ENCODE peak calls at places on chromosomes 11 and 22, in six cellular contexts. W is GM23248; N is DMS53; A is NCI-H146; O is naive thymus-derived CD8-positive, alpha-beta T cell; X is NCI-H1417. M is an unnamed sample.

GRCh38 chr11:7651140-7651551 is 22.2 kb downstream of the CYB5R2 start:
- DNase-seq in W (peak; percentile 47), N (no peak), A (no peak), O (no peak), X (no peak), M (no peak)

GRCh38 chr11:110968348-110969062 is 256.3 kb upstream of the ARHGAP20 start:
- DNase-seq in W (peak; percentile 73), N (no peak), A (no peak), O (no peak), X (no peak), M (no peak)

GRCh38 chr11:121418625-121419114 is 33.4 kb upstream of the SORL1 start:
- DNase-seq in W (no peak), N (peak; percentile 40), A (no peak), O (peak; percentile 71), X (no peak), M (peak; percentile 41)

GRCh38 chr22:50016988-50017700 is 4.6 kb upstream of the IL17REL start:
- DNase-seq in W (no peak), N (no peak), A (no peak), O (no peak), X (no peak), M (no peak)

GRCh38 chr22:17167486-17167885 is 8.4 kb upstream of the HDHD5 start:
- DNase-seq in W (no peak), N (no peak), A (no peak), O (no peak), X (no peak), M (no peak)

GRCh38 chr22:28750471-28750881 is 8.6 kb downstream of the HSCB start:
- DNase-seq in W (peak; percentile 76), N (no peak), A (no peak), O (no peak), X (no peak), M (no peak)

GRCh38 chr11:93020248-93021088 is 51.0 kb downstream of the MTNR1B start:
- DNase-seq in W (peak; percentile 60), N (no peak), A (no peak), O (no peak), X (peak; percentile 68), M (no peak)

GRCh38 chr11:102367364-102367763 is 20.4 kb downstream of the BIRC2 start:
- DNase-seq in W (peak; percentile 40), N (peak; percentile 58), A (no peak), O (no peak), X (no peak), M (peak; percentile 31)

GRCh38 chr22:28299760-28300159 is 379.9 kb downstream of the TTC28 start:
- DNase-seq in W (peak; percentile 46), N (no peak), A (no peak), O (no peak), X (no peak), M (no peak)

GRCh38 chr11:93704237-93704636 is 37.1 kb downstream of the TAF1D start:
- DNase-seq in W (no peak), N (peak; percentile 45), A (no peak), O (no peak), X (no peak), M (no peak)